ENCODE peak calls at places on chromosomes 11 and 22, in six cellular contexts. N, K, G, D, H and V are unnamed samples.

GRCh38 chr22:30453731-30454510 is 17.9 kb downstream of the SEC14L3 start:
- DNase-seq in K (no peak), D (peak), G (no peak), N (no peak), H (no peak), V (peak)

GRCh38 chr22:22397875-22398524 is 110.5 kb downstream of the ZNF280B start:
- DNase-seq in N (no peak), D (no peak), H (no peak), K (no peak), G (no peak), V (no peak)

GRCh38 chr11:95337175-95337957 is 106.4 kb upstream of the SESN3 start:
- DNase-seq in D (peak), K (peak), G (no peak), N (peak), H (no peak), V (peak)

GRCh38 chr11:94184861-94185260 is 56.2 kb downstream of the PANX1 start:
- DNase-seq in K (no peak), N (peak), D (no peak), G (no peak), H (no peak), V (no peak)

GRCh38 chr11:84854498-84854880 is 772.7 kb downstream of the DLG2 start:
- DNase-seq in H (no peak), G (no peak), K (no peak), D (no peak), N (no peak), V (no peak)

GRCh38 chr11:45182902-45183301 is 36.5 kb downstream of the PRDM11 start:
- DNase-seq in G (peak), K (no peak), H (no peak), N (no peak), D (no peak), V (no peak)

GRCh38 chr11:45323598-45324249 is 37.6 kb upstream of the SYT13 start:
- DNase-seq in D (no peak), G (no peak), N (no peak), H (no peak), K (no peak), V (no peak)

GRCh38 chr11:87437844-87438223 is 400.1 kb downstream of the TMEM135 start:
- DNase-seq in K (no peak), G (peak), N (no peak), H (peak), D (no peak), V (no peak)

GRCh38 chr11:75277211-75277805 is 36.7 kb downstream of the TPBGL start:
- DNase-seq in D (no peak), G (no peak), H (no peak), N (no peak), K (no peak), V (no peak)

GRCh38 chr11:85269109-85269508 is 358.0 kb downstream of the DLG2 start:
- DNase-seq in G (no peak), K (no peak), H (no peak), D (no peak), N (no peak), V (no peak)

GRCh38 chr11:17384002-17384511 is 4.4 kb downstream of the KCNJ11 start:
- DNase-seq in D (peak), K (peak), N (peak), G (peak), H (peak), V (peak)

GRCh38 chr22:49555526-49555925 is 272.1 kb downstream of the BRD1 start:
- DNase-seq in H (no peak), G (no peak), K (no peak), D (no peak), N (no peak), V (no peak)

GRCh38 chr22:44361391-44362126 is 48.8 kb upstream of the SHISAL1 start:
- DNase-seq in G (no peak), N (no peak), H (no peak), K (no peak), D (no peak), V (no peak)

GRCh38 chr11:100203789-100204188 is 483.3 kb upstream of the ARHGAP42 start:
- DNase-seq in N (no peak), D (no peak), H (no peak), G (no peak), K (no peak), V (no peak)

GRCh38 chr11:133901999-133902398 is 54.8 kb downstream of the IGSF9B start:
- DNase-seq in D (no peak), H (no peak), N (no peak), K (no peak), G (no peak), V (no peak)

GRCh38 chr11:120546312-120547205 is 35.0 kb downstream of the GRIK4 start:
- DNase-seq in K (no peak), N (no peak), D (peak), H (peak), G (peak), V (no peak)

GRCh38 chr22:21771631-21771976 is 36.0 kb upstream of the YPEL1 start:
- DNase-seq in G (no peak), N (no peak), D (no peak), K (no peak), H (no peak), V (no peak)

GRCh38 chr11:1326435-1327063 is 17.1 kb upstream of the TOLLIP start:
- DNase-seq in G (peak), K (peak), D (no peak), N (no peak), H (no peak), V (no peak)

GRCh38 chr11:5293028-5293427 is 8.7 kb downstream of the OR51B4 start:
- DNase-seq in K (no peak), N (no peak), D (no peak), G (no peak), H (no peak), V (no peak)

GRCh38 chr11:13110929-13111812 is 102.1 kb downstream of the RASSF10 start:
- DNase-seq in D (no peak), N (no peak), H (peak), K (no peak), G (peak), V (no peak)

GRCh38 chr22:44972363-44973083 is 37.3 kb downstream of the PHF21B start:
- DNase-seq in N (peak), H (no peak), K (no peak), D (no peak), G (no peak), V (no peak)